ENCODE peak calls at places on chromosome 20, in four cellular contexts. One of them, this sample, is unnamed.

GRCh38 chr20:62852841-62853240 is 8.8 kb downstream of the TCFL5 start:
- DNase-seq in fibroblast of pulmonary artery: no peak
- DNase-seq in activated naive CD8-positive, alpha-beta T cell treated with anti-CD3 and anti-CD28 coated beads for 36 hours: no peak
- DNase-seq in G401: no peak
- DNase-seq in this sample: no peak

GRCh38 chr20:46928580-46929132 is 34.0 kb downstream of the EYA2 start:
- DNase-seq in G401: peak
- DNase-seq in activated naive CD8-positive, alpha-beta T cell treated with anti-CD3 and anti-CD28 coated beads for 36 hours: no peak
- DNase-seq in fibroblast of pulmonary artery: peak
- DNase-seq in this sample: no peak

GRCh38 chr20:20276806-20277530 is 90.9 kb upstream of the INSM1 start:
- DNase-seq in fibroblast of pulmonary artery: no peak
- DNase-seq in G401: no peak
- DNase-seq in activated naive CD8-positive, alpha-beta T cell treated with anti-CD3 and anti-CD28 coated beads for 36 hours: no peak
- DNase-seq in this sample: no peak

GRCh38 chr20:7285918-7286556 is 518.6 kb downstream of the BMP2 start:
- DNase-seq in activated naive CD8-positive, alpha-beta T cell treated with anti-CD3 and anti-CD28 coated beads for 36 hours: peak
- DNase-seq in G401: peak
- DNase-seq in fibroblast of pulmonary artery: peak
- DNase-seq in this sample: peak

GRCh38 chr20:58892126-58892931 is 39.8 kb downstream of the GNAS start:
- DNase-seq in G401: peak
- DNase-seq in activated naive CD8-positive, alpha-beta T cell treated with anti-CD3 and anti-CD28 coated beads for 36 hours: peak
- DNase-seq in fibroblast of pulmonary artery: peak
- DNase-seq in this sample: peak

GRCh38 chr20:63009044-63009961 is 2.5 kb upstream of the BHLHE23 start:
- DNase-seq in activated naive CD8-positive, alpha-beta T cell treated with anti-CD3 and anti-CD28 coated beads for 36 hours: peak
- DNase-seq in G401: peak
- DNase-seq in fibroblast of pulmonary artery: peak
- DNase-seq in this sample: peak

GRCh38 chr20:37471741-37472235 is 49.3 kb upstream of the NNAT start:
- DNase-seq in fibroblast of pulmonary artery: no peak
- DNase-seq in activated naive CD8-positive, alpha-beta T cell treated with anti-CD3 and anti-CD28 coated beads for 36 hours: no peak
- DNase-seq in G401: no peak
- DNase-seq in this sample: no peak

GRCh38 chr20:62953167-62953838 is 794 bp downstream of the SLC17A9 start:
- DNase-seq in activated naive CD8-positive, alpha-beta T cell treated with anti-CD3 and anti-CD28 coated beads for 36 hours: no peak
- DNase-seq in fibroblast of pulmonary artery: no peak
- DNase-seq in G401: no peak
- DNase-seq in this sample: peak

This sample was measured in osteoblast.